ENCODE peak calls at places on chromosomes 6 and 20, in four cellular contexts. E is PC-9, G is GM23248, L is heart left ventricle. P is an unnamed sample.

GRCh38 chr6:106249658-106250057 is 75.9 kb downstream of the ATG5 start:
- DNase-seq in E (no peak), G (no peak), L (no peak), P (no peak)

GRCh38 chr6:130598021-130598989 is 228.9 kb upstream of the SMLR1 start:
- DNase-seq in E (no peak), G (no peak), L (no peak), P (no peak)

GRCh38 chr20:53929974-53930650 is 140.3 kb downstream of the BCAS1 start:
- DNase-seq in E (no peak), G (no peak), L (no peak), P (no peak)

GRCh38 chr6:21538186-21538798 is 55.3 kb upstream of the SOX4 start:
- DNase-seq in E (no peak), G (peak; percentile 59), L (no peak), P (no peak)

GRCh38 chr6:11771473-11772048 is 7.0 kb downstream of the ADTRP start:
- DNase-seq in E (no peak), G (peak; percentile 38), L (no peak), P (no peak)

GRCh38 chr6:81774542-81774941 is 22.1 kb upstream of the TENT5A start:
- DNase-seq in E (no peak), G (no peak), L (no peak), P (no peak)

GRCh38 chr6:155004017-155004416 is 8.9 kb downstream of the TIAM2 start:
- DNase-seq in E (no peak), G (no peak), L (no peak), P (no peak)

GRCh38 chr20:46936415-46937139 is 41.9 kb downstream of the EYA2 start:
- DNase-seq in E (no peak), G (no peak), L (no peak), P (no peak)

GRCh38 chr6:81890846-81891245 is 138.4 kb upstream of the TENT5A start:
- DNase-seq in E (no peak), G (peak; percentile 94), L (no peak), P (no peak)

GRCh38 chr6:143967861-143968498 is 40.1 kb downstream of the PLAGL1 start:
- DNase-seq in E (no peak), G (peak; percentile 26), L (no peak), P (no peak)

GRCh38 chr6:80156204-80156603 is 49.7 kb downstream of the BCKDHB start:
- DNase-seq in E (no peak), G (no peak), L (no peak), P (no peak)

GRCh38 chr6:32609731-32610640 is 20.3 kb upstream of the HLA-DRB1 start:
- DNase-seq in E (peak; percentile 72), G (peak; percentile 87), L (no peak), P (no peak)

GRCh38 chr6:33755070-33755869 is 8.6 kb upstream of the IP6K3 start:
- DNase-seq in E (peak; percentile 36), G (no peak), L (no peak), P (no peak)

GRCh38 chr6:35603326-35604202 is 85.2 kb downstream of the FKBP5 start:
- DNase-seq in E (no peak), G (peak; percentile 30), L (no peak), P (no peak)

GRCh38 chr20:63315240-63315981 is 22.4 kb downstream of the COL20A1 start:
- DNase-seq in E (no peak), G (no peak), L (peak; percentile 64), P (peak; percentile 65)

GRCh38 chr6:40436685-40437604 is 150.2 kb downstream of the LRFN2 start:
- DNase-seq in E (no peak), G (peak; percentile 12), L (no peak), P (no peak)

GRCh38 chr20:58627212-58628072 is 23.6 kb upstream of the STX16 start:
- DNase-seq in E (no peak), G (no peak), L (no peak), P (no peak)

GRCh38 chr6:91173651-91174050 is 586.8 kb upstream of the MAP3K7 start:
- DNase-seq in E (no peak), G (no peak), L (no peak), P (no peak)

GRCh38 chr6:39666706-39667489 is 58.3 kb downstream of the KIF6 start:
- DNase-seq in E (no peak), G (no peak), L (no peak), P (no peak)

GRCh38 chr6:128493877-128494276 is 26.5 kb downstream of the PTPRK start:
- DNase-seq in E (no peak), G (no peak), L (no peak), P (no peak)

GRCh38 chr20:25315418-25316210 is 67.7 kb downstream of the PYGB start:
- DNase-seq in E (no peak), G (peak; percentile 63), L (peak; percentile 33), P (peak; percentile 50)

GRCh38 chr6:137258170-137258569 is 39.0 kb upstream of the IFNGR1 start:
- DNase-seq in E (no peak), G (no peak), L (no peak), P (no peak)

GRCh38 chr6:35663447-35664235 is 25.1 kb downstream of the FKBP5 start:
- DNase-seq in E (no peak), G (peak; percentile 86), L (no peak), P (no peak)

GRCh38 chr6:84462697-84463096 is 235.3 kb upstream of the CEP162 start:
- DNase-seq in E (no peak), G (peak; percentile 82), L (no peak), P (no peak)

GRCh38 chr20:41482647-41483552 is 116.3 kb upstream of the EMILIN3 start:
- DNase-seq in E (no peak), G (peak; percentile 88), L (no peak), P (no peak)

GRCh38 chr6:157264701-157265100 is 58.6 kb downstream of the TMEM242 start:
- DNase-seq in E (no peak), G (no peak), L (no peak), P (peak; percentile 67)

GRCh38 chr20:1505361-1505760 is 14.1 kb upstream of the SIRPB2 start:
- DNase-seq in E (peak; percentile 68), G (peak; percentile 91), L (no peak), P (no peak)

GRCh38 chr6:149771185-149771584 is 21.6 kb downstream of the PCMT1 start:
- DNase-seq in E (no peak), G (no peak), L (no peak), P (no peak)

GRCh38 chr6:149769676-149770075 is 20.1 kb downstream of the PCMT1 start:
- DNase-seq in E (no peak), G (no peak), L (no peak), P (no peak)

GRCh38 chr6:149766156-149766768 is 16.7 kb downstream of the PCMT1 start:
- DNase-seq in E (no peak), G (peak; percentile 37), L (no peak), P (no peak)

GRCh38 chr6:149777624-149778023 is 28.1 kb downstream of the PCMT1 start:
- DNase-seq in E (no peak), G (no peak), L (no peak), P (no peak)

DNA sequence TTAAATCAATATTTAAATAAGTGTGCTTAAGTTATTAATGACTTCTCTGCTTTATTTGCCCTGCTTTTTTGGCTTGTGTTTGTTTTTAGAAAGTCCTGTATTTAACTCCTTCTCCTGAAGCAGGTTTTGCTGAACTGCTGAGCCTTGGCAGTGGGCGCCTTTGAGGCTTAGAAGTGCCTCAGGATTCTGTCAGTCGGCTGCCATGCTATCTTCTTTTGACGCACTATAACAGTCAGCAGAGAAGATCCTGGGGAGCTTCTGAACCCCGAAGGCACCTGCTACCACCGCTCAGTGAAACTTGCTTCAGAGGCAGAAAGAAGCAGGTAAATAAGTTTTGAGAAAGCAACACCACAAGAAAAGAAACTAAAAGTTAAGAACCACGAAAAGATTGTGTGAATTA is 22.4 kb downstream of the PCMT1 start:
- DNase-seq in E (no peak), G (no peak), L (no peak), P (no peak)
- H3K4me3 ChIP-seq in E (no peak overlapping the region), G (no peak overlapping the region), L (no peak overlapping the region), P (no peak overlapping the region)

GRCh38 chr6:159972506-159973268 is 3.8 kb downstream of the IGF2R start:
- DNase-seq in E (no peak), G (no peak), L (no peak), P (no peak)

GRCh38 chr6:159973406-159973805 is 4.5 kb downstream of the IGF2R start:
- DNase-seq in E (no peak), G (no peak), L (no peak), P (no peak)

GRCh38 chr6:159974932-159975331 is 6.0 kb downstream of the IGF2R start:
- DNase-seq in E (no peak), G (no peak), L (no peak), P (no peak)

GRCh38 chr6:159971341-159972178 is 2.7 kb downstream of the IGF2R start:
- DNase-seq in E (no peak), G (no peak), L (no peak), P (no peak)

DNA sequence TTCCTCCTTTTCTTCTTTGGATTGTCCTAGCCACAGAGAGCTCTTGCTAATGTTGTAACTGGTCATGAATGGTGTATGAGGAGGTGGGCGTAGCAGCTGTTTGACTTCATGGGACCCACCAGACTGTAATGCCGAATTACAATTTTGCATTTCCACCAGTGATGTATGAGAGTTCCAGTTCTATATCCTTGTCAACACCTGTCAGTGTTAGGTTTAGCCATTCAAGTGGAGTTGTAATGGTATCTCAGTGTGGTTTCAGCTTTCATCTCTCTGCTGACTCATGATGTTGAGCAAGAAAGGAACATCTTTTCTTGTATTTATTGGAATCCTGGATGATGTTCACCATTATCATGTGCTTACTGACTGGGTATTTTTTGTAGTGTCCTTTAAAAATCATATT is 5.1 kb downstream of the IGF2R start:
- DNase-seq in E (no peak), G (peak; percentile 79), L (no peak), P (no peak)
- H3K4me1 ChIP-seq in E (peaks cover 55% of the 10 kb centered on the region), G (peaks cover 22% of the 10 kb centered on the region), L (peaks cover 55% of the 10 kb centered on the region), P (no peaks in the 10 kb centered on the region)

GRCh38 chr6:37512400-37512958 is 12.8 kb upstream of the CCDC167 start:
- DNase-seq in E (no peak), G (no peak), L (no peak), P (no peak)
- H3K27ac ChIP-seq in E (no peak overlapping the region), G (no peak overlapping the region), L (no peak overlapping the region), P (no peak overlapping the region)

GRCh38 chr6:30162265-30163089 is 869 bp upstream of the TRIM15 start:
- DNase-seq in E (no peak), G (no peak), L (no peak), P (no peak)
- H3K4me3 ChIP-seq in E (no peak overlapping the region), G (no peak overlapping the region), L (no peak overlapping the region), P (no peak overlapping the region)

GRCh38 chr6:111664565-111665039 is 58.9 kb upstream of the TRAF3IP2 start:
- DNase-seq in E (no peak), G (peak; percentile 14), L (no peak), P (peak; percentile 56)

GRCh38 chr6:111668410-111668809 is 62.7 kb upstream of the TRAF3IP2 start:
- DNase-seq in E (no peak), G (peak; percentile 31), L (no peak), P (no peak)

GRCh38 chr6:111669326-111669725 is 63.6 kb upstream of the TRAF3IP2 start:
- DNase-seq in E (no peak), G (no peak), L (no peak), P (no peak)

GRCh38 chr6:111666812-111667211 is 61.1 kb upstream of the TRAF3IP2 start:
- DNase-seq in E (no peak), G (peak; percentile 32), L (no peak), P (no peak)

GRCh38 chr6:111667921-111668320 is 62.2 kb upstream of the TRAF3IP2 start:
- DNase-seq in E (no peak), G (no peak), L (no peak), P (no peak)
- H3K4me1 ChIP-seq in E (no peaks in the 10 kb centered on the region), G (peaks cover 27% of the 10 kb centered on the region), L (peaks cover 4% of the 10 kb centered on the region), P (no peaks in the 10 kb centered on the region)

GRCh38 chr6:109082178-109082577 is 12.5 kb downstream of the SESN1 start:
- DNase-seq in E (no peak), G (peak; percentile 81), L (no peak), P (no peak)
- H3K27ac ChIP-seq in E (no peak overlapping the region), G (no peak overlapping the region), L (peak overlapping the region; percentile 73), P (no peak overlapping the region)